ENCODE peak calls at places on chromosomes 6 and 20, in six cellular contexts. E is stomach, C is H1, L is SK-N-SH, S is HepG2, G is transverse colon. J is an unnamed sample.

GRCh38 chr6:10381133-10381829 is 33.6 kb downstream of the TFAP2A start:
- DNase-seq in E (no peak), L (no peak), G (no peak), C (peak), S (no peak), J (no peak)

GRCh38 chr6:42984924-42985475 is 630 bp downstream of the PPP2R5D start:
- DNase-seq in C (peak), L (no peak), G (no peak), S (no peak), E (no peak), J (no peak)

GRCh38 chr6:139863356-139863755 is 488.9 kb upstream of the CITED2 start:
- DNase-seq in C (no peak), S (no peak), E (no peak), L (no peak), G (no peak), J (no peak)

GRCh38 chr6:17281497-17282481 is 628 bp downstream of the RBM24 start:
- DNase-seq in L (peak), G (peak), C (peak), E (no peak), S (no peak), J (peak)

GRCh38 chr20:41643504-41643938 is 25.3 kb upstream of the CHD6 start:
- DNase-seq in C (no peak), S (peak), G (peak), L (no peak), E (peak), J (no peak)

GRCh38 chr6:35234901-35235300 is 21.1 kb downstream of the SCUBE3 start:
- DNase-seq in C (no peak), E (no peak), S (no peak), G (no peak), L (no peak), J (peak)

GRCh38 chr6:116572162-116572561 is 858 bp downstream of the RWDD1 start:
- DNase-seq in G (peak), S (peak), C (no peak), L (peak), E (peak), J (peak)

GRCh38 chr6:12636336-12636735 is 80.2 kb upstream of the PHACTR1 start:
- DNase-seq in G (no peak), S (no peak), C (no peak), L (no peak), E (no peak), J (no peak)

GRCh38 chr20:63626424-63627128 is at the start of gene GMEB2:
- DNase-seq in C (peak), E (peak), G (peak), L (peak), S (peak), J (peak)

GRCh38 chr6:20447157-20447556 is 45.5 kb downstream of the E2F3 start:
- DNase-seq in E (no peak), S (no peak), L (no peak), G (no peak), C (no peak), J (no peak)

GRCh38 chr6:77403424-77403823 is 59.9 kb downstream of the HTR1B start:
- DNase-seq in L (no peak), G (no peak), S (no peak), E (no peak), C (no peak), J (no peak)

GRCh38 chr6:54074591-54075195 is 36.5 kb upstream of the MLIP start:
- DNase-seq in G (no peak), S (no peak), E (no peak), C (no peak), L (no peak), J (no peak)

GRCh38 chr6:114735118-114735730 is 392.4 kb upstream of the HS3ST5 start:
- DNase-seq in E (no peak), C (no peak), L (no peak), G (no peak), S (no peak), J (no peak)

GRCh38 chr20:10306440-10307358 is 88.1 kb downstream of the SNAP25 start:
- DNase-seq in C (no peak), E (no peak), G (no peak), S (no peak), L (no peak), J (no peak)

GRCh38 chr6:69914015-69914485 is 47.7 kb downstream of the COL19A1 start:
- DNase-seq in S (no peak), L (no peak), G (no peak), E (no peak), C (no peak), J (no peak)

GRCh38 chr6:68122032-68122431 is 513.0 kb upstream of the ADGRB3 start:
- DNase-seq in C (no peak), L (no peak), E (no peak), S (no peak), G (no peak), J (no peak)

GRCh38 chr6:136784910-136785746 is 7.1 kb downstream of the MAP3K5 start:
- DNase-seq in E (peak), C (no peak), S (no peak), L (no peak), G (peak), J (peak)

DNA sequence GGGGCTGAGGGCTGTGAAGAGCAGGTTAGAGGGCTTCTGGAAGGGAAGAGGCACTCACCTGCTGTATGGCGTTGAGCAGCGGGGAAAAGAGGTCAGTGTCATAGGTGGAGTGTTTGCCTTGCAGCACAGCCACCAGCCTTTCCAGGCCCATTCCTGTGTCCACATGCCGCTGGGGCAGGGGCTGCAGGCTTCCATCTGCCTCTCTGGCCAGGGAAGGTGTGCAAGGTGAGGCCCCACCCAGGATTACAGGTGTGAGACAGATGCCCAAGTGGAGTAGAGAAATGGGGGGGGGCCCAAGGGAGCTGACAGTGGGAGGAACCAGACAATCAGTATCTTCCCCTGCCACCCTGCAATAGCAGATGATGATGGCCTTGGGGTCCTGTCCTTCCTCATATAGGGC is 2.9 kb downstream of the AARS2 start:
- DNase-seq in L (no peak), E (no peak), G (no peak), C (no peak), S (no peak), J (no peak)
- TF ChIP-seq EP300 in L (no peak), E (no peak), G (no peak), C (no peak), S (no peak), J (no peak)

DNA sequence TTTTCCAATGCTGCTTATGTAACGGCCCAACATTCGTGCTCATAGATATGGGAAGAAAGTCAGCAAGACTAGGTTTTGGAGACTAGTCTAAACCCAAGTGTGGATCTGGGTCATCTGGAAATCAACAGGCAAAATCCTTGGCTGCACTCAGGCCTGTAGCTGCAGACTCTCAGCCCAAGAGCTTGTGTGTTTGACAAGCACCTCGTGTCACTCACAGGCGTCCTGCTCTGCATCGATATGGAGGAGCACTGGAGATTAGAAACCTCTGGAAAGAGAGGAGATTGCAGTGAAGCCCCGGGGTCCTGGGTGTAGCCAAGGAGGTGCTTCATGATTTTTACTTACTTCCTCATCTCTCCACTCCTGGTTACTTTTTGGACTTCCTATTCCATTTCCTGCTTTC is 296.0 kb downstream of the QKI start:
- DNase-seq in S (no peak), E (no peak), G (no peak), C (no peak), L (no peak), J (no peak)
- TF ChIP-seq POLR2AphosphoS5 in S (no peak), E (no peak), G (no peak), C (no peak), L (no peak), J (no peak)

DNA sequence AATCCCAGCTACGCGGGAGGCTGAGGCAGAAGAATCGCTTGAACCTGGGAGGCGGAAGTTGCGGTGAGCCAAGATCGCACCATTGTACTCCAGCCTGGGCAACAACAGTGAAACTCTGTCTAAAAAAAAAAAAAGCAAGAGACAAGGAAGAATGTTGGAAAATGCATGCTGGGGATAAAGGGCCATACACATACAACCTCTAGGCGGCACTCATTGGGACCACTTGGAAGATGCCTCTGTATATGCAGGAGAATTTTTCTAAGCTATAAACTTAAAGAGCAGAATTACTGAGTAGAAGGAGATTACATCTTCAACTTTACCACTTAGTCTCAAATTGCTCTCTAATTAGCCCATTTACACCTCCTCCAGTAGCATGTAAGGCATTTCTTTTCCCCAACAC is 42.8 kb downstream of the ZBTB9 start:
- DNase-seq in S (no peak), E (no peak), L (no peak), C (no peak), G (no peak), J (no peak)
- TF ChIP-seq EP300 in S (no peak), E (no peak), L (no peak), C (no peak), G (no peak), J (no peak)

GRCh38 chr6:111462770-111463391 is 20.1 kb downstream of the REV3L start:
- DNase-seq in G (no peak), S (peak), E (no peak), L (no peak), C (no peak), J (no peak)
- TF ChIP-seq POLR2AphosphoS5 in G (no peak), S (no peak), E (peak), L (no peak), C (no peak), J (no peak)

DNA sequence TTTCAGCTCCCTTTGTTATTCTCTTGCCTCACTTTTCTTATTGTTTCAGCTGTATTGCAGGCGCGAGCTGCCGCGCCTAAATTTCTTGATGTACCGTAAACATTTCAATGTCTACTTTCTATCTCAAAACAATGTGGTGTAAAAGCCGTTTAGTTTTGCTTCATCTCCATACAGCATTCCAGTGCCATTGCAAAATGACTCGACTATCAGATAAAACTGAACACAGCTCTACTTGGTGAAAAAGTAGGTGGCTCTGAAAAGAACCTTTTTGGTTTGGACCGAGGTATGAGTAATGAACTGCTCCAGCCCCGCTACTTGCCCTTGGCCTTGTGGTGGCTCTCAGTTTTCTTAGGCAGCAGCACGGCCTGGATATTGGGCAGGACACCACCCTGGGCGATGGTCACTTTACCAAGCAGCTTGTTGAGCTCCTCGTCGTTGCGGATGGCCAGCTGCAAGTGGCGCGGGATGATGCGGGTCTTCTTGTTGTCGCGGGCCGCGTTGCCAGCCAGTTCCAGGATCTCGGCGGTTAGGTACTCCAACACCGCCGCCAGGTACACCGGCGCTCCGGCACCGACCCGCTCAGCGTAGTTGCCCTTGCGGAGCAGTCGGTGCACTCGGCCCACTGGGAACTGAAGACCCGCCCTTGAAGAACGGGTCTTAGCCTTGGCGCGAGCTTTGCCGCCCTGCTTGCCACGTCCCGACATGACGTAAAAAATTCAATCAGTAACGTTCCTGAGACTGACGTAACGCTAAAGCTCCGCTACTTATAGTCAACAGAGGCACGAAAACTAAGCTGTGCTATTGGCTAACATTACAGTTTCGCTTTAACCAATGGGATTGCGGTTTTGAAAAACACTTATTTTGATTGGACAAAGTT is 74.3 kb downstream of the OR2B2 start:
- DNase-seq in S (peak), C (peak), G (peak), L (peak), E (peak), J (peak)
- TF ChIP-seq EP300 in S (peak), C (no peak), G (no peak), L (no peak), E (no peak), J (no peak)

DNA sequence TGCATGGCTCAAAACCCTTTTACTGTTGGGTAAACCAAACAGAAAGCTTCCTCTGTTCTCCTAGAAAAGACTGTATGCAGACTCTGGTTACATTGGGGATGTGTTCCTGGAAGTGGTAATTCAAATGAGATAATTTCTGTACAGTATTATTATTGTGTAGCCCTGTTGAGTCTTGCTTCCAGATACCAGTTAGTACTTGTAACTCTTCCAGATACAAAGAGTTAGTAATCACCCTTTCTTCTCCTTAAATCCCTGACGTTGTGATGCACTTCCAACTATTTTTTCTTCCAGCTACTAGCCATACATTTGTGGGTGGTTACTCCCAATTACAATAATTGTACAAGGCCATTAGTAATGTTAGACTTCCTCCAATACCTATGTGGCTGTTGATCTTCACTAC is 42.3 kb upstream of the GRIK2 start:
- DNase-seq in L (no peak), E (no peak), C (no peak), G (no peak), S (no peak), J (no peak)
- TF ChIP-seq POLR2AphosphoS5 in L (no peak), E (no peak), C (no peak), G (no peak), S (no peak), J (no peak)

GRCh38 chr20:62132421-62132820 is 10.1 kb downstream of the LSM14B start:
- DNase-seq in S (no peak), L (no peak), C (no peak), E (no peak), G (no peak), J (no peak)

GRCh38 chr20:62131560-62132320 is 9.5 kb downstream of the LSM14B start:
- DNase-seq in S (no peak), E (no peak), G (no peak), L (no peak), C (no peak), J (no peak)

GRCh38 chr20:62134735-62135231 is 8.4 kb downstream of the PSMA7 start:
- DNase-seq in G (no peak), E (peak), C (no peak), S (peak), L (no peak), J (no peak)

GRCh38 chr20:62133864-62134263 is 9.3 kb downstream of the PSMA7 start:
- DNase-seq in S (no peak), C (no peak), G (no peak), L (peak), E (no peak), J (no peak)

GRCh38 chr20:62133051-62133845 is 9.9 kb downstream of the PSMA7 start:
- DNase-seq in E (no peak), L (no peak), S (no peak), G (no peak), C (no peak), J (no peak)
- TF ChIP-seq EP300 in E (no peak), L (no peak), S (no peak), G (no peak), C (no peak), J (no peak)

GRCh38 chr6:31397901-31398300 is 5.5 kb upstream of the MICA start:
- DNase-seq in G (no peak), C (no peak), E (no peak), S (no peak), L (no peak), J (no peak)

GRCh38 chr6:31402324-31403282 is 792 bp upstream of the MICA start:
- DNase-seq in G (peak), E (peak), S (no peak), L (no peak), C (no peak), J (peak)

GRCh38 chr6:31400467-31401289 is 2.7 kb upstream of the MICA start:
- DNase-seq in G (peak), C (peak), E (peak), S (peak), L (no peak), J (peak)

GRCh38 chr6:31401403-31401802 is 2.0 kb upstream of the MICA start:
- DNase-seq in G (peak), C (no peak), L (no peak), S (peak), E (peak), J (peak)

DNA sequence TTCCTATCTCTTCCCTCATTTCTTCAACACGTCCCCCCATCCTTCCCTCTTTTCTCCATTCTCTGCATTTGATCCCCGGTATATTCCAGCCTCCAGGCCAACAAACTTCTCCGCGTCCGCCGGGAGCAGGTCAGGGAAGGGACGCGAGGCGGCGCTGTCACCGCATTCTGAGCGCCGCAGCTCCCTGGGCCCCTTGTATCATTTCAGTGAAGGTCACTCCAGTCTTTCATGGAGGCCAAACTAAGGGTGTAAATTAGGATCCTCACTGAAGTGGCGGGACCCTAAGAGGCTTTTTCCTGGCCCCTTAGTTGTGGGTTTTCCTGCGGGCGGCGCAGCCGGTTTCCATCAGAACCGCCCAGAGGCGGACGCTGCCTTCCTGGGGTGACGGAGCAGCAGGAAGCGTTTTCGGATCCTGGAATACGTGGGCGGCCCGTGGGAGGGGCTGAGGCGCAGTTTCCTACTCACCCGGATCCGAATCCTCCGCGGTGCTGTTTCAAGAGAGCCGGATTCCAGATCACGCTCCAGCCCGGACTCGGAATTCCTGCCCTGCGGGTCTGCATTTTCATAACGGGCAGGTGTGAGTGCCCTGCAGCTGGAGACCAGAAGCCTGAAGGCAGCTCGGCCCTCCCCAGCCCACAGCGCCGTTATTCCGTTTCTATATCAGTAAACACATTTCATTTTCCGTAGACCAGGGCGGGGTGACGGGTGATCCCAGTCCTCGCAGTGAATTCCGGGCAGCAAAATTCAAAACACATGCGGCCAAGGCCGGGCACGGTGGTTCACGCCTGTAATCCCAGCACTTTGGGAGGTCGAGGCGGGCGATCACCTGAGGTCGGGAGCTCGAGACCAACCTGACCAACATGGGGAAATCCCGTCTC is 3.6 kb upstream of the MICA start:
- DNase-seq in S (peak), E (peak), G (peak), C (peak), L (peak), J (peak)
- TF ChIP-seq POLR2AphosphoS5 in S (peak), E (peak), G (peak), C (no peak), L (peak), J (peak)